ENCODE peak calls at places on chromosomes 1 and 21, in five cellular contexts. T is EL; P is dermis microvascular lymphatic vessel endothelial cell; G is activated T-cell treated with anti-CD3 and anti-CD28 coated beads for 1 hour; R is stimulated activated CD4-positive, alpha-beta T cell treated with anti-CD3 and anti-CD28 coated beads, Interleukin-12 subunit alpha, Interleukin-12 subunit beta, amount 100 ng/mL, for 24 hours. F is an unnamed sample.

GRCh38 chr1:213657879-213658278 is 329.9 kb upstream of the PROX1 start:
- DNase-seq in R (no peak), P (no peak), T (no peak), G (no peak), F (no peak)

GRCh38 chr1:89908993-89909436 is 85.9 kb upstream of the ZNF326 start:
- DNase-seq in T (peak), R (no peak), G (no peak), P (no peak), F (no peak)

GRCh38 chr1:116503535-116504307 is 67.1 kb downstream of the CD58 start:
- DNase-seq in P (no peak), T (no peak), G (peak), R (no peak), F (no peak)

GRCh38 chr1:220121791-220122530 is 28.0 kb downstream of the IARS2 start:
- DNase-seq in P (no peak), G (no peak), R (no peak), T (no peak), F (no peak)

GRCh38 chr1:31517301-31517700 is 59.0 kb upstream of the TINAGL1 start:
- DNase-seq in T (no peak), G (no peak), P (no peak), R (no peak), F (no peak)

GRCh38 chr1:217857061-217857460 is 225.9 kb downstream of the SPATA17 start:
- DNase-seq in R (no peak), T (no peak), G (no peak), P (no peak), F (no peak)

GRCh38 chr1:197400522-197400902 is 132.5 kb downstream of the CRB1 start:
- DNase-seq in T (no peak), G (no peak), P (no peak), R (no peak), F (no peak)

GRCh38 chr1:88990426-88990825 is 2.0 kb downstream of the KYAT3 start:
- DNase-seq in P (no peak), T (no peak), R (no peak), G (no peak), F (no peak)

GRCh38 chr1:94927405-94928175 is 680 bp upstream of the CNN3 start:
- DNase-seq in T (peak), G (no peak), R (no peak), P (no peak), F (peak)

GRCh38 chr1:91803847-91804545 is 82.0 kb downstream of the TGFBR3 start:
- DNase-seq in T (no peak), G (peak), R (peak), P (peak), F (no peak)

GRCh38 chr1:64019818-64020217 is 183.6 kb upstream of the UBE2U start:
- DNase-seq in R (no peak), T (peak), G (no peak), P (no peak), F (no peak)

GRCh38 chr1:243903023-243903422 is 53.0 kb upstream of the AKT3 start:
- DNase-seq in P (no peak), G (no peak), R (no peak), T (no peak), F (no peak)

GRCh38 chr1:217188280-217189235 is 442.3 kb downstream of the GPATCH2 start:
- DNase-seq in T (peak), R (no peak), G (no peak), P (no peak), F (peak)

GRCh38 chr21:15255359-15256157 is 190.8 kb upstream of the NRIP1 start:
- DNase-seq in T (no peak), R (no peak), P (no peak), G (no peak), F (no peak)

GRCh38 chr1:205693421-205693991 is 13.2 kb upstream of the SLC45A3 start:
- DNase-seq in R (no peak), T (no peak), P (no peak), G (no peak), F (peak)

F was measured in HAP-1.